ENCODE peak calls at places on chromosome 22, in seven cellular contexts. One of them, this sample, is unnamed. For H3K4me1, the result is how much of the 10 kb centered on the place peaks cover.

GRCh38 chr22:29308791-29309262 is 2.4 kb downstream of the GAS2L1 start:
- DNase-seq in K562: no peak
- DNase-seq in SK-N-SH: peak
- DNase-seq in GM12878: no peak
- DNase-seq in HCT116: no peak
- DNase-seq in HepG2: no peak
- DNase-seq in H1: peak
- DNase-seq in this sample: no peak

GRCh38 chr22:44344407-44344806 is 31.7 kb upstream of the SHISAL1 start:
- DNase-seq in GM12878: no peak
- DNase-seq in SK-N-SH: no peak
- DNase-seq in K562: no peak
- DNase-seq in HepG2: no peak
- DNase-seq in H1: no peak
- DNase-seq in HCT116: no peak
- DNase-seq in this sample: no peak

GRCh38 chr22:43923631-43924548 is at the start of gene PNPLA3:
- DNase-seq in H1: peak
- DNase-seq in K562: peak
- DNase-seq in HepG2: peak
- DNase-seq in GM12878: no peak
- DNase-seq in SK-N-SH: peak
- DNase-seq in HCT116: peak
- DNase-seq in this sample: peak

GRCh38 chr22:48850658-48851287 is 976.9 kb downstream of the BRD1 start:
- DNase-seq in GM12878: no peak
- DNase-seq in HCT116: no peak
- DNase-seq in SK-N-SH: no peak
- DNase-seq in K562: no peak
- DNase-seq in HepG2: no peak
- DNase-seq in H1: no peak
- DNase-seq in this sample: no peak

GRCh38 chr22:47920380-47920959 is 1158.0 kb downstream of the TBC1D22A start:
- DNase-seq in HepG2: no peak
- DNase-seq in HCT116: no peak
- DNase-seq in SK-N-SH: no peak
- DNase-seq in GM12878: no peak
- DNase-seq in H1: no peak
- DNase-seq in K562: no peak
- DNase-seq in this sample: no peak

GRCh38 chr22:35404176-35404575 is 4.2 kb downstream of the MCM5 start:
- DNase-seq in SK-N-SH: no peak
- DNase-seq in K562: no peak
- DNase-seq in GM12878: no peak
- DNase-seq in HCT116: no peak
- DNase-seq in HepG2: no peak
- DNase-seq in H1: no peak
- DNase-seq in this sample: no peak

GRCh38 chr22:44085743-44086741 is 61.9 kb downstream of the PARVB start:
- DNase-seq in HCT116: peak
- DNase-seq in H1: no peak
- DNase-seq in K562: peak
- DNase-seq in SK-N-SH: peak
- DNase-seq in HepG2: peak
- DNase-seq in GM12878: peak
- DNase-seq in this sample: no peak

GRCh38 chr22:45328822-45329535 is 19.2 kb downstream of the FAM118A start:
- DNase-seq in HCT116: no peak
- DNase-seq in GM12878: no peak
- DNase-seq in H1: no peak
- DNase-seq in SK-N-SH: peak
- DNase-seq in K562: no peak
- DNase-seq in HepG2: no peak
- DNase-seq in this sample: no peak

GRCh38 chr22:43203471-43203981 is 16.6 kb upstream of the TTLL12 start:
- DNase-seq in H1: peak
- DNase-seq in K562: no peak
- DNase-seq in SK-N-SH: no peak
- DNase-seq in HepG2: no peak
- DNase-seq in HCT116: no peak
- DNase-seq in GM12878: no peak
- DNase-seq in this sample: no peak

GRCh38 chr22:35330258-35330861 is 30.7 kb downstream of the TOM1 start:
- DNase-seq in SK-N-SH: no peak
- DNase-seq in H1: no peak
- DNase-seq in HepG2: no peak
- DNase-seq in HCT116: no peak
- DNase-seq in GM12878: no peak
- DNase-seq in K562: no peak
- DNase-seq in this sample: no peak

GRCh38 chr22:17540481-17540880 is 22.8 kb upstream of the SLC25A18 start:
- DNase-seq in SK-N-SH: no peak
- DNase-seq in GM12878: no peak
- DNase-seq in H1: peak
- DNase-seq in HCT116: no peak
- DNase-seq in K562: peak
- DNase-seq in HepG2: no peak
- DNase-seq in this sample: no peak

GRCh38 chr22:45504703-45505341 is 2.1 kb downstream of the FBLN1 start:
- DNase-seq in GM12878: no peak
- DNase-seq in HepG2: no peak
- DNase-seq in K562: no peak
- DNase-seq in H1: peak
- DNase-seq in HCT116: no peak
- DNase-seq in SK-N-SH: peak
- DNase-seq in this sample: no peak

DNA sequence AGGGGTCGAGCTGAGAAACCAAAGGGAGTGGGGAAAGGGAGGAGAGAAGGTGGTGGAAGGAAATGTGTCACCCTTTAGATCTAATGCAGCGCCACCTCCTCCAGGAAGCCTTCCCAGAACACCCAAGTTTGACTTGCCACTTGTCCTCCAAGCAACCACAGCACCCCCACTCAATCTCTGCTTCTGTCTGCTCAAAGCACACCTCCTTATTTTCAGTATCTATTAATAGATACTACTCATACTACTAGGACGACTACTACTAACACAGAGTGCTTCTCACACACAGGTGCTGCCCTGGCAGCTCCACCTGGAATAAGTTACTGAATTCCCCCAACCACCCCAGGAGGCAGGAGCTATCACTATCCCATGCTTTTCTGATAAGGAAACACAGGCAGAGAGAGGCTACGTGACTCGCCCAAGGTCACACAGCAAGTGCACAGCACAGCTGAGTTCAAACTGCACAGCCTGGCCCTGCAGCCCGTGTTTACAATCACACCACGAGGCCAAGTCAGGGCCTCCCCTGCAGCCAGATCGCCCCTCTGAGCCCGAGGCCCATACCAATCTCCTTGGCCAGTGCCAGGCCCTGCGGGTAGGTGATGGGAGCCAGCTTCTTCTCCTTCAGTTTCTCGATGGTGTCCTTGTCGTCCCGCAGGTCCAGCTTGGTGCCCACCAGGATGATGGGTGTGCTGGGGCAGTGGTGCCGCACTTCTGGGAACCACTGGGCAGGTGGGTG is 13.2 kb downstream of the RAC2 start:
- DNase-seq in GM12878: peak
- DNase-seq in K562: no peak
- DNase-seq in HepG2: no peak
- DNase-seq in SK-N-SH: no peak
- DNase-seq in H1: no peak
- DNase-seq in HCT116: no peak
- DNase-seq in this sample: no peak
- TF ChIP-seq YY1 in GM12878: no peak
- TF ChIP-seq YY1 in K562: no peak
- TF ChIP-seq YY1 in HepG2: no peak
- TF ChIP-seq YY1 in SK-N-SH: no peak
- TF ChIP-seq YY1 in H1: no peak
- TF ChIP-seq YY1 in HCT116: no peak
- TF ChIP-seq YY1 in this sample: no peak

GRCh38 chr22:21701384-21701971 is 34.1 kb downstream of the YPEL1 start:
- DNase-seq in HepG2: peak
- DNase-seq in HCT116: no peak
- DNase-seq in H1: no peak
- DNase-seq in GM12878: no peak
- DNase-seq in K562: no peak
- DNase-seq in SK-N-SH: no peak
- DNase-seq in this sample: no peak
- H3K4me1 ChIP-seq in HepG2: under half
- H3K4me1 ChIP-seq in HCT116: under half
- H3K4me1 ChIP-seq in H1: under half
- H3K4me1 ChIP-seq in GM12878: under half
- H3K4me1 ChIP-seq in K562: under half
- H3K4me1 ChIP-seq in SK-N-SH: under half
- H3K4me1 ChIP-seq in this sample: under half

DNA sequence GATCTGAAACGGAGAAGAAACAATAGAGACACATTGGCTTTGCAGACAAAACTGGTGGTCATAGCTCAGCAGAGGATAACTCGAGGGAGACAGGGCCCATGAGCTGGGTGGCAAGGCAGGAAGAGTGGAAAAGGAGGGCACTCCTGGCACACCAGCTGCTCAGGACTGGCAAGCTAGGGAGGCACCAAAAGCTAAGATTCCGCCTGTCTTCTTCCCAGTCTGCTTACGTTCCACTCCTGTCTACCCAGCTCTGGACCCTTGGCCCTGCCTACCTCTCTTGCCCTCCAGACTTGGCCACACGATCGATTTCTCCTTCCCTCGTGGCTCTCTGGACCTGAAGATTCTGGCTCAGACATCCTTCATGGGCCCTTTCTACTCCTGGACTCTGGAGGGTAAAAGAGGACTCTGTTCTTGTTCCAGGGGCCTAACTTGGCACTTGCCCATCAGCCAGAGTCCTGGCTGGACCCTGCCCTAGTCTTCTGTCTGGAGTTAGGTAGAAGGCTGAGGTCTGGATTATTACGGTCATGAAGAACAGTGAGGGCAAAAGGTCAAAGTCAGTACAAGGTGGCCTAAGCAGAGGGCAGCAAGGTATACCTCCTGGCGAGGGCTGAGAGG is 115.2 kb upstream of the PITPNB start:
- DNase-seq in HepG2: no peak
- DNase-seq in H1: no peak
- DNase-seq in GM12878: no peak
- DNase-seq in K562: no peak
- DNase-seq in HCT116: no peak
- DNase-seq in SK-N-SH: no peak
- DNase-seq in this sample: no peak
- TF ChIP-seq YY1 in HepG2: no peak
- TF ChIP-seq YY1 in H1: no peak
- TF ChIP-seq YY1 in GM12878: no peak
- TF ChIP-seq YY1 in K562: no peak
- TF ChIP-seq YY1 in HCT116: no peak
- TF ChIP-seq YY1 in SK-N-SH: no peak
- TF ChIP-seq YY1 in this sample: no peak

DNA sequence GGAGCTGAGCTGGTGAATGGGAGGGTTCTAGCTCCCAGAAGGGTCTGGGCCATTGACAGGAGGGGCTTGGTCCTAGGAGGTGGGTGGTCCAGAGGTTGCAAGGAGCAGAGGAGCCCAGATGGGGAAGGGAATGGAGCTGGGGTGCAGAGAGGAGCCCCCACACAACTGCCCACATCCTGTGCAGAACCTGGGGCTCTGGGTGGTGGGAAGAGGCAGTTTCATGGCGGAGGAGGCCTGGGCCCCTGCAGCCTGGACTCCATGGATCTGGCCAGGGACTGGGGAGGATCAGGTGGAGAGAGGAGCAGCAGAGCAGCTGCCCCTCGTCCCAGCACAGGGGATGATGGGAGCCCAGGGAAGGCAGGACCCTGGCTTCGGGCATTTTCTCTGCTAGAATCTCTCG is 963 bp upstream of the ADORA2A start:
- DNase-seq in K562: no peak
- DNase-seq in HepG2: no peak
- DNase-seq in SK-N-SH: no peak
- DNase-seq in H1: no peak
- DNase-seq in GM12878: no peak
- DNase-seq in HCT116: no peak
- DNase-seq in this sample: no peak
- H3K4me1 ChIP-seq in K562: under half
- H3K4me1 ChIP-seq in HepG2: under half
- H3K4me1 ChIP-seq in SK-N-SH: under half
- H3K4me1 ChIP-seq in H1: under half
- H3K4me1 ChIP-seq in GM12878: under half
- H3K4me1 ChIP-seq in HCT116: under half
- H3K4me1 ChIP-seq in this sample: under half

DNA sequence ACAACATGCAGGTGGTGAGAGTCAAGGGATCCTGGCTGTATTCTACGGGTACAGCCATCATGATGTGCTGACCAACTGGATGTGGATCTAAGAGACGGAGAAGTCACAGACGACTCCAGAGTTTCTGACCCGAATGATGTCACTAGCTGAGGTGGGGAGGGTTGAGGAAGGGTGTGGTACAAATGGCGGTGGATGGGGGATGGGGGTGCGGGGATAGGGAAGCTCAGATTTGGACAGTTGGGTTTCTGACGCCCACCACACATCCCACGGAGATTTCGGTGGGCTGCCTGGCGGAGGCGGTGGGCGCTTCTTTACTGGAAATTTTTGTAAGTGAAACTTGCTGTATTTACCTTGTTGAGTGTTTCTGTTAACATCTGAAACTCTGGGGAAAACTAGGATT is 126.7 kb downstream of the OSBP2 start:
- DNase-seq in HCT116: no peak
- DNase-seq in SK-N-SH: no peak
- DNase-seq in HepG2: no peak
- DNase-seq in H1: no peak
- DNase-seq in K562: no peak
- DNase-seq in GM12878: no peak
- DNase-seq in this sample: no peak
- TF ChIP-seq YY1 in HCT116: no peak
- TF ChIP-seq YY1 in SK-N-SH: no peak
- TF ChIP-seq YY1 in HepG2: no peak
- TF ChIP-seq YY1 in H1: no peak
- TF ChIP-seq YY1 in K562: no peak
- TF ChIP-seq YY1 in GM12878: no peak
- TF ChIP-seq YY1 in this sample: no peak

GRCh38 chr22:41417622-41418390 is 28.8 kb downstream of the TOB2 start:
- DNase-seq in SK-N-SH: no peak
- DNase-seq in H1: no peak
- DNase-seq in GM12878: no peak
- DNase-seq in HCT116: no peak
- DNase-seq in HepG2: no peak
- DNase-seq in K562: no peak
- DNase-seq in this sample: no peak
- H3K4me1 ChIP-seq in SK-N-SH: under half
- H3K4me1 ChIP-seq in H1: under half
- H3K4me1 ChIP-seq in GM12878: under half
- H3K4me1 ChIP-seq in HCT116: under half
- H3K4me1 ChIP-seq in HepG2: under half
- H3K4me1 ChIP-seq in K562: under half
- H3K4me1 ChIP-seq in this sample: under half

GRCh38 chr22:50293441-50294318 is 13.8 kb downstream of the PLXNB2 start:
- DNase-seq in SK-N-SH: peak
- DNase-seq in HepG2: peak
- DNase-seq in H1: peak
- DNase-seq in K562: no peak
- DNase-seq in HCT116: no peak
- DNase-seq in GM12878: no peak
- DNase-seq in this sample: peak
- TF ChIP-seq YY1 in SK-N-SH: no peak
- TF ChIP-seq YY1 in HepG2: no peak
- TF ChIP-seq YY1 in H1: peak
- TF ChIP-seq YY1 in K562: no peak
- TF ChIP-seq YY1 in HCT116: no peak
- TF ChIP-seq YY1 in GM12878: no peak
- TF ChIP-seq YY1 in this sample: no peak